ENCODE peak calls at places on chromosomes 4 and X, in five cellular contexts. O is SK-N-SH, S is IMR-90, V is left ventricle myocardium inferior, G is neural progenitor cell. D is an unnamed sample.

GRCh38 chr4:20251796-20252655 is at the start of gene SLIT2:
- DNase-seq in O (peak), V (peak), G (peak), S (peak), D (peak)

GRCh38 chr4:140116442-140117104 is 37.4 kb downstream of the MAML3 start:
- DNase-seq in S (peak), O (peak), V (no peak), G (no peak), D (no peak)

GRCh38 chr4:184408021-184408710 is 66.2 kb downstream of the IRF2 start:
- DNase-seq in O (no peak), V (no peak), G (peak), S (peak), D (peak)

GRCh38 chrX:113548308-113549015 is 707.8 kb upstream of the AMOT start:
- DNase-seq in O (no peak), V (no peak), S (no peak), G (peak), D (no peak)

GRCh38 chr4:169963998-169964397 is 62.2 kb downstream of the MFAP3L start:
- DNase-seq in G (no peak), V (no peak), S (no peak), O (no peak), D (no peak)

GRCh38 chr4:86957214-86957613 is 22.4 kb downstream of the AFF1 start:
- DNase-seq in O (no peak), V (no peak), G (no peak), S (peak), D (no peak)

GRCh38 chrX:49257074-49257790 is 7.3 kb downstream of the FOXP3 start:
- DNase-seq in G (no peak), S (no peak), O (no peak), V (no peak), D (no peak)

GRCh38 chr4:118757761-118758213 is 72.6 kb downstream of the METTL14 start:
- DNase-seq in G (no peak), V (no peak), O (no peak), S (peak), D (no peak)

GRCh38 chr4:73702796-73703287 is 37.5 kb upstream of the CXCL8 start:
- DNase-seq in V (no peak), G (no peak), S (peak), O (no peak), D (no peak)

GRCh38 chr4:15410750-15411149 is 17.1 kb upstream of the C1QTNF7 start:
- DNase-seq in V (no peak), S (no peak), G (no peak), O (peak), D (peak)

DNA sequence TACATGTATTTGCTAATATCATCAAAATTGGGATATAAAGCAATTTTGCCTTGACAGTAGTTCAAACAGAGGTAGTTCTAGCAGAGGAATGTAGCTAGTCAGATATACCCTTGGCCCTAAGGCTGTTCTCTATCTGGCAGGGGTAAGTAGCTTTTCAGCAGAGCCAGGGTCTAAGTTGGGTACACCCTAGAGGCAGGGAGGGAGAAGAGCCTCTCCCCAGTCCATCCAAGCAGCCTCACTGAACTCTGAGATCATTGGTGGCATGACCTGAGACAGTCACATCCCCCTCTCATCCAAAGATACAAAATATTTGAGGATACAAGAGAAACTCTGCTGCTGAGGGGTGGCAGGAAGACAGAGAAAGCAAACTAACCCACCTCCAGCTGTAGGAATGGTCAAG is 343.7 kb downstream of the DHX15 start:
- DNase-seq in O (no peak), G (no peak), V (no peak), S (no peak), D (no peak)
- TF ChIP-seq CTCF in O (no peak), G (peak), V (no peak), S (no peak), D (no peak)

GRCh38 chr4:125244848-125245450 is 69.8 kb upstream of the FAT4 start:
- DNase-seq in S (peak), G (no peak), V (no peak), O (no peak), D (peak)

GRCh38 chr4:125243835-125244397 is 70.8 kb upstream of the FAT4 start:
- DNase-seq in O (no peak), S (peak), G (no peak), V (no peak), D (no peak)
- H3K27ac ChIP-seq in O (no peak), S (no peak), G (no peak), V (no peak), D (no peak)

GRCh38 chr4:2963185-2964076 is at the start of the genes GRK4 and NOP14:
- DNase-seq in G (peak), V (peak), S (peak), O (peak), D (peak)
- TF ChIP-seq CTCF in G (peak), V (peak), S (peak), O (peak), D (peak)

GRCh38 chr4:141459020-141459419 is 177.4 kb upstream of the IL15 start:
- DNase-seq in S (no peak), G (no peak), V (no peak), O (no peak), D (no peak)

GRCh38 chr4:141458501-141458900 is 177.9 kb upstream of the IL15 start:
- DNase-seq in S (peak), O (no peak), V (no peak), G (no peak), D (no peak)

GRCh38 chr4:141462361-141462760 is 174.0 kb upstream of the IL15 start:
- DNase-seq in S (peak), V (no peak), O (no peak), G (no peak), D (no peak)

GRCh38 chr4:141455651-141456050 is 180.7 kb upstream of the IL15 start:
- DNase-seq in G (no peak), S (peak), V (no peak), O (no peak), D (no peak)

GRCh38 chr4:141457653-141458052 is 178.7 kb upstream of the IL15 start:
- DNase-seq in G (no peak), V (no peak), O (no peak), S (no peak), D (no peak)
- H3K27ac ChIP-seq in G (no peak), V (no peak), O (no peak), S (no peak), D (no peak)

GRCh38 chrX:13688772-13689518 is at the start of gene RAB9A:
- DNase-seq in O (peak), V (peak), G (peak), S (peak), D (peak)

GRCh38 chrX:13691845-13692334 is 3.0 kb downstream of the RAB9A start:
- DNase-seq in G (no peak), O (no peak), S (no peak), V (no peak), D (no peak)

GRCh38 chrX:13692771-13693231 is 3.9 kb downstream of the RAB9A start:
- DNase-seq in G (no peak), O (no peak), V (no peak), S (no peak), D (no peak)

GRCh38 chrX:13689519-13690211 is 737 bp downstream of the RAB9A start:
- DNase-seq in O (no peak), S (peak), V (no peak), G (peak), D (peak)

DNA sequence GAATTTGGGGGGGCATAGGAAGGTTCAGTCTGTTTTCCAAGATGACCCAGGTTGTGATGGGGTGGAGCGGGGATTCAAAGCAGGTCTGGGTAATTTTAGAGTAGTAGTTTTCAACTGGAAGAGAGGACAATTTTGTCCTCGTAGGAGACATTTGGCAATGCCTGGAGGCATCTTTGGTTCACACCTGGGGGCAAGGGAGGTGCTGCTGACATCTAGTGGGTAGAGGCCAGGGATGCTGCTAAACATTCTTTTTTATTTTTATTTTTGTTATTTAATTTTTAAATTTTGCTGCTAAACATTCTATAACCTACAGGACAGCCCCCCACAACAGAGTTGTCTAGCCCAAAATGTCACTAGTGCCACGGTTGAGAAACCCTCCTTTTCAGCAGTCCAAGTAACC is 1.9 kb downstream of the RAB9A start:
- DNase-seq in G (no peak), O (no peak), V (no peak), S (no peak), D (no peak)
- TF ChIP-seq CTCF in G (peak), O (no peak), V (no peak), S (no peak), D (no peak)

DNA sequence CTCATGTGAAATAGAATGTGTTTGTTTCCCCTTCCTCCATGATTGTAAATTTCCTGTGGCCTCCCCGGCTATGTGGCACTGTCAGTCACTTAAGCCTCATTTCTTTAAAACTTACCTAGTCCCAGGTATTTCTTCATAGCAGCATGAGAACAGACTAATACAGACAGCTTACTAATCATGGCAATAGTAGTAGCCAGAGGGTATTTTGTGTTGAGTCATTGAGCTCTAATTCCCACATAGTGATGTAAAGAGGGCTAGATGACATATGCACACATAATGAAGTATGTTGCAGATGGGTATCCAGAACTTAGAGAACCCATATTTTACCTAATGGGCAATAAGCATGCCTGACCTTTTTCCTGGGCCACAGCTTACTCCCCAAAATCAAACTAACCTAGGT is 1197.2 kb downstream of the PCDH7 start:
- DNase-seq in O (no peak), V (no peak), S (no peak), G (no peak), D (no peak)
- H3K27ac ChIP-seq in O (no peak), V (no peak), S (no peak), G (no peak), D (no peak)

GRCh38 chr4:155299103-155299502 is 77.7 kb downstream of the MAP9 start:
- DNase-seq in G (no peak), O (no peak), V (no peak), S (no peak), D (no peak)
- TF ChIP-seq CTCF in G (no peak), O (no peak), V (no peak), S (no peak), D (no peak)

GRCh38 chr4:138014664-138015288 is 227.4 kb downstream of the SLC7A11 start:
- DNase-seq in V (no peak), S (no peak), O (no peak), G (no peak), D (no peak)
- H3K27ac ChIP-seq in V (no peak), S (no peak), O (no peak), G (no peak), D (no peak)

GRCh38 chr4:183254162-183254561 is 65.9 kb downstream of the CLDN22 start:
- DNase-seq in O (no peak), G (no peak), S (no peak), V (no peak), D (no peak)

GRCh38 chr4:183252959-183253358 is 67.1 kb downstream of the CLDN22 start:
- DNase-seq in V (no peak), O (no peak), S (no peak), G (no peak), D (no peak)

GRCh38 chr4:183253451-183253850 is 66.6 kb downstream of the CLDN22 start:
- DNase-seq in S (no peak), G (no peak), V (no peak), O (no peak), D (no peak)

GRCh38 chr4:183250831-183251230 is 69.2 kb downstream of the CLDN22 start:
- DNase-seq in O (no peak), S (no peak), V (no peak), G (no peak), D (no peak)

GRCh38 chr4:183249854-183250253 is 70.2 kb downstream of the CLDN22 start:
- DNase-seq in G (peak), O (peak), V (no peak), S (peak), D (peak)
- TF ChIP-seq CTCF in G (peak), O (peak), V (peak), S (peak), D (peak)

DNA sequence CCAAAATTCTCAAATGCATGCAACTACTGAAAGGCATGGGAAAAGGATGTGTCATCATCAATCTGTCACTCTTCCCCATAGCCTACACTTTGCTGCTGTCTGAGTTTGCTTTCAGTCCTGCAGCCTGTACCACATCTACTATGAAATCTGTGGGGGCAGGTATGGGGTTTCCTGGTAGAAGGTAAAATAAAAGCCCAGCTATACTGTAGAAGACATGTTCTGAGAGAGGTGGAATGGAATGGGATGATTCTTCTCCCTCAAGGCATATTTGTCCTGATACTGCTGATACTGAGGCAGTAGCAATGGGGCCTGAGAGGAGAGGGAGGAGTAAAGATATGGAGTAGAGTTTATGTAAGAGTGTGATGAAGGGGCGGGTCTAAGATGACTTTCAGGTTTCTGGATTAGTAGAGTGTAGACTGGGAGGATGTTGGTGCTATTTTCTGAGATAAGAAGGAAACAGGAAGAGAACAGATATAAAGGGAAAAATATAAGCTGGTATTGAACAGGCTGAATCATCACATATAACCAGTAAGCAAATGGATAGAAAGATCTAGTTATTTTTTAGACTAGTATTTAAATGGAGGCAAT is 38.7 kb upstream of the GYPA start:
- DNase-seq in G (no peak), O (no peak), S (no peak), V (no peak), D (no peak)
- H3K27ac ChIP-seq in G (no peak), O (no peak), S (no peak), V (no peak), D (no peak)